ENCODE peak calls at places on chromosomes 13 and 19, in ten cellular contexts. K is T-helper 2 cell; F is HEK293T; Q is EH; A is nucleus accumbens; D is upper lobe of right lung; V is stimulated activated CD4-positive, alpha-beta T cell treated with anti-CD3 and anti-CD28 coated beads, TNF-alpha, amount 100 ng/mL, for 48 hours; G is RPMI8226; R is activated CD8-positive, alpha-beta memory T cell treated with anti-CD3 and anti-CD28 coated beads, Interleukin-2, amount 10 ng/mL, durations not matched to agents 7 days and 5 days; M is Peyer's patch. E is an unnamed sample.

GRCh38 chr19:19721896-19722295 is 11.0 kb downstream of the ZNF14 start:
- DNase-seq in K (no peak), F (no peak), Q (no peak), A (no peak), D (no peak), V (no peak), G (no peak), R (no peak), M (no peak), E (no peak)

GRCh38 chr13:106118996-106119395 is 416.5 kb downstream of the EFNB2 start:
- DNase-seq in K (no peak), F (no peak), Q (no peak), A (no peak), D (no peak), V (no peak), G (no peak), R (no peak), M (no peak), E (no peak)

GRCh38 chr13:43872181-43872580 is 7.4 kb downstream of the CCDC122 start:
- DNase-seq in K (no peak), F (no peak), Q (peak; percentile 26), A (no peak), D (no peak), V (no peak), G (no peak), R (no peak), M (no peak), E (no peak)

GRCh38 chr19:51320258-51320657 is 8.8 kb downstream of the IGLON5 start:
- DNase-seq in K (no peak), F (no peak), Q (no peak), A (no peak), D (no peak), V (no peak), G (no peak), R (no peak), M (no peak), E (no peak)

GRCh38 chr19:52138614-52139290 is 986 bp downstream of the ZNF616 start:
- DNase-seq in K (no peak), F (peak; percentile 12), Q (peak; percentile 23), A (no peak), D (no peak), V (no peak), G (peak; percentile 61), R (peak; percentile 41), M (peak; percentile 50), E (no peak)

GRCh38 chr13:45410466-45410865 is 7.7 kb downstream of the SLC25A30 start:
- DNase-seq in K (no peak), F (no peak), Q (no peak), A (no peak), D (no peak), V (no peak), G (no peak), R (no peak), M (no peak), E (no peak)

GRCh38 chr19:52451241-52451640 is 2.1 kb upstream of the ZNF578 start:
- DNase-seq in K (no peak), F (no peak), Q (no peak), A (no peak), D (no peak), V (no peak), G (no peak), R (no peak), M (no peak), E (no peak)

GRCh38 chr19:16268676-16269319 is 55.8 kb upstream of the KLF2 start:
- DNase-seq in K (peak; percentile 36), F (no peak), Q (no peak), A (no peak), D (no peak), V (no peak), G (no peak), R (no peak), M (no peak), E (no peak)

GRCh38 chr13:98890186-98890585 is 87.7 kb downstream of the DOCK9 start:
- DNase-seq in K (no peak), F (no peak), Q (peak; percentile 49), A (peak; percentile 13), D (no peak), V (peak; percentile 13), G (no peak), R (peak; percentile 51), M (no peak), E (no peak)

GRCh38 chr19:30219682-30220081 is 152.5 kb upstream of the ZNF536 start:
- DNase-seq in K (no peak), F (no peak), Q (no peak), A (no peak), D (no peak), V (no peak), G (no peak), R (no peak), M (no peak), E (no peak)

GRCh38 chr13:21060063-21060826 is 1.1 kb downstream of the LATS2 start:
- DNase-seq in K (no peak), F (peak; percentile 20), Q (peak; percentile 55), A (no peak), D (peak; percentile 82), V (no peak), G (no peak), R (no peak), M (no peak), E (no peak)

GRCh38 chr13:97226788-97227627 is 4.9 kb downstream of the MBNL2 start:
- DNase-seq in K (peak; percentile 64), F (peak; percentile 12), Q (peak; percentile 42), A (no peak), D (no peak), V (no peak), G (no peak), R (peak; percentile 67), M (no peak), E (no peak)

GRCh38 chr13:82458169-82458568 is 1424.1 kb downstream of the SLITRK1 start:
- DNase-seq in K (no peak), F (no peak), Q (no peak), A (no peak), D (no peak), V (no peak), G (peak; percentile 27), R (no peak), M (no peak), E (no peak)

GRCh38 chr13:81171065-81171647 is 830.2 kb upstream of the SPRY2 start:
- DNase-seq in K (no peak), F (peak; percentile 46), Q (peak; percentile 6), A (no peak), D (no peak), V (no peak), G (no peak), R (no peak), M (no peak), E (no peak)

GRCh38 chr13:58994077-58994476 is 1169.7 kb downstream of the DIAPH3 start:
- DNase-seq in K (no peak), F (no peak), Q (no peak), A (no peak), D (no peak), V (no peak), G (no peak), R (no peak), M (no peak), E (no peak)

GRCh38 chr19:35370722-35371121 is at the start of gene GPR42:
- DNase-seq in K (no peak), F (no peak), Q (no peak), A (no peak), D (peak; percentile 26), V (no peak), G (no peak), R (no peak), M (no peak), E (no peak)

GRCh38 chr13:113114511-113115362 is 7.9 kb upstream of the F10 start:
- DNase-seq in K (no peak), F (no peak), Q (no peak), A (no peak), D (no peak), V (no peak), G (no peak), R (no peak), M (peak; percentile 32), E (no peak)

GRCh38 chr13:80755925-80756324 is 415.0 kb upstream of the SPRY2 start:
- DNase-seq in K (no peak), F (no peak), Q (no peak), A (no peak), D (no peak), V (no peak), G (no peak), R (no peak), M (no peak), E (no peak)

GRCh38 chr13:98495627-98496238 is 81.2 kb downstream of the STK24 start:
- DNase-seq in K (no peak), F (no peak), Q (no peak), A (no peak), D (no peak), V (no peak), G (no peak), R (no peak), M (no peak), E (no peak)

E was measured in memory B cell.